ENCODE peak calls at places on chromosome 16, in four cellular contexts. One of them, this sample, is unnamed.
A peak's percentile ranks its signal among the peaks of the same experiment; 100 is the strongest.

GRCh38 chr16:30875881-30876791 is 17.7 kb downstream of the BCL7C start:
- DNase-seq in H1: no peak
- DNase-seq in GM12878: peak; percentile 67
- DNase-seq in K562: no peak
- DNase-seq in this sample: peak; percentile 26

GRCh38 chr16:30434852-30435251 is 5.0 kb upstream of the DCTPP1 start:
- DNase-seq in H1: no peak
- DNase-seq in GM12878: no peak
- DNase-seq in K562: no peak
- DNase-seq in this sample: no peak

GRCh38 chr16:31537362-31537921 is 9.7 kb downstream of the AHSP start:
- DNase-seq in H1: peak; percentile 45
- DNase-seq in GM12878: no peak
- DNase-seq in K562: no peak
- DNase-seq in this sample: no peak

GRCh38 chr16:82830944-82831343 is 204.2 kb downstream of the CDH13 start:
- DNase-seq in H1: no peak
- DNase-seq in GM12878: no peak
- DNase-seq in K562: no peak
- DNase-seq in this sample: no peak

GRCh38 chr16:79751785-79752184 is 151.2 kb upstream of the MAF start:
- DNase-seq in H1: no peak
- DNase-seq in GM12878: no peak
- DNase-seq in K562: no peak
- DNase-seq in this sample: no peak

GRCh38 chr16:72493681-72494415 is 321.9 kb upstream of the PMFBP1 start:
- DNase-seq in H1: no peak
- DNase-seq in GM12878: no peak
- DNase-seq in K562: no peak
- DNase-seq in this sample: peak; percentile 65

GRCh38 chr16:89912627-89913026 is 6.0 kb upstream of the MC1R start:
- DNase-seq in H1: no peak
- DNase-seq in GM12878: no peak
- DNase-seq in K562: no peak
- DNase-seq in this sample: no peak

GRCh38 chr16:19196871-19197270 is 28.8 kb downstream of the SYT17 start:
- DNase-seq in H1: no peak
- DNase-seq in GM12878: no peak
- DNase-seq in K562: no peak
- DNase-seq in this sample: no peak

GRCh38 chr16:3198334-3199072 is 10.5 kb downstream of the OR1F1 start:
- DNase-seq in H1: no peak
- DNase-seq in GM12878: no peak
- DNase-seq in K562: no peak
- DNase-seq in this sample: no peak

GRCh38 chr16:85555549-85556455 is 57.3 kb upstream of the GSE1 start:
- DNase-seq in H1: peak; percentile 49
- DNase-seq in GM12878: no peak
- DNase-seq in K562: peak; percentile 54
- DNase-seq in this sample: no peak

GRCh38 chr16:85458952-85459351 is 154.2 kb upstream of the GSE1 start:
- DNase-seq in H1: no peak
- DNase-seq in GM12878: no peak
- DNase-seq in K562: no peak
- DNase-seq in this sample: no peak

GRCh38 chr16:15477802-15478201 is 43.4 kb downstream of the BMERB1 start:
- DNase-seq in H1: no peak
- DNase-seq in GM12878: no peak
- DNase-seq in K562: no peak
- DNase-seq in this sample: peak; percentile 36
- TF ChIP-seq CHD1 in H1: no peak
- TF ChIP-seq CHD1 in GM12878: no peak
- TF ChIP-seq CHD1 in K562: no peak
- TF ChIP-seq CHD1 in this sample: no peak

GRCh38 chr16:27690604-27691003 is 140.7 kb downstream of the KATNIP start:
- DNase-seq in H1: peak; percentile 77
- DNase-seq in GM12878: no peak
- DNase-seq in K562: peak; percentile 71
- DNase-seq in this sample: peak; percentile 5
- TF ChIP-seq CHD1 in H1: no peak
- TF ChIP-seq CHD1 in GM12878: no peak
- TF ChIP-seq CHD1 in K562: no peak
- TF ChIP-seq CHD1 in this sample: no peak

GRCh38 chr16:81799138-81799504 is 20.0 kb downstream of the PLCG2 start:
- DNase-seq in H1: no peak
- DNase-seq in GM12878: no peak
- DNase-seq in K562: no peak
- DNase-seq in this sample: no peak

GRCh38 chr16:81796585-81797346 is 17.7 kb downstream of the PLCG2 start:
- DNase-seq in H1: no peak
- DNase-seq in GM12878: no peak
- DNase-seq in K562: no peak
- DNase-seq in this sample: no peak

GRCh38 chr16:81797443-81797842 is 18.4 kb downstream of the PLCG2 start:
- DNase-seq in H1: no peak
- DNase-seq in GM12878: peak; percentile 95
- DNase-seq in K562: no peak
- DNase-seq in this sample: no peak

GRCh38 chr16:81796035-81796434 is 16.9 kb downstream of the PLCG2 start:
- DNase-seq in H1: no peak
- DNase-seq in GM12878: no peak
- DNase-seq in K562: no peak
- DNase-seq in this sample: no peak

DNA sequence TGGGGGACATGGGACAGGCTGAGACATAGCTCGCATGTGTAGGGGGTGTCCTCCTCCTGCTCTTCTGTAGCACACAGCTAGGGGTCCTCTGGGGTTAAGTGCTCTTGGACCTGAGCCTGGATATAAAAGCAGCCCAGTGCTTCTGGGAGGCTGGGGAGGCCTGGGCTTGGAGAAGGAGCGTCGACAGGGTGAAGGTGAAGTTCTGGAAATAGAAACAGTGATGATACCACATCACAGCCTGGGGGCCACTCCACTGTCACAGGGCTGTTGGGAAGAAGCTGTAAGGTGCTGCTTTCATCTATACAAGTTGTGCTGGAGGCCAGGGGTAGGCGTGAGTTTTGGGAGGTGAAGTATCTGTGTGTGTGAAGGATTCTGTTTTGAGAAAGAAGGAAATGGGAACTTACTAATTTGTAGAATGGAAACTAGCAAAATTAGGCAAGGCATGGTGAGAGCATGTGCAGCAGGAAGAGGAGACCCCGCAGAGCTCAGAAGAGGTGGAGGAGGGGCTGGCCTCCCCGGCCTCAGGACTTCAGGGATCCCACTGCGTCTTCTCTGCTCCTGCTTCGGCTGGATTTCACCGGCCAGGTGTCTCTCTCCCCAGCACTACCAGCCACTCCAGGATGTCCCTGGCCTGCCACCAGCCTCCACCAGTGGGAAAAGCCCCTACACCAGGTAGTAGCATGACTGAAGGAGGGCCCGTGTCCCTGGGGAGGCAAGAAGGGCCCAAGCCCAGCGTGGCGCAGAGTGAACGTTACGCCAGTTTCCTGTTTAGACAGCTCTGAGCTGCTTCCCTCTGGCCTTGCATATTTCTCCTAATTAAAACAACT is 19.4 kb downstream of the PLCG2 start:
- DNase-seq in H1: no peak
- DNase-seq in GM12878: peak; percentile 97
- DNase-seq in K562: no peak
- DNase-seq in this sample: no peak
- TF ChIP-seq CHD1 in H1: no peak
- TF ChIP-seq CHD1 in GM12878: no peak
- TF ChIP-seq CHD1 in K562: no peak
- TF ChIP-seq CHD1 in this sample: no peak

GRCh38 chr16:68087688-68088087 is 2.5 kb downstream of the NFATC3 start:
- DNase-seq in H1: no peak
- DNase-seq in GM12878: no peak
- DNase-seq in K562: no peak
- DNase-seq in this sample: no peak

GRCh38 chr16:68084504-68085258 is 489 bp upstream of the NFATC3 start:
- DNase-seq in H1: peak; percentile 89
- DNase-seq in GM12878: peak; percentile 71
- DNase-seq in K562: peak; percentile 87
- DNase-seq in this sample: peak; percentile 61

GRCh38 chr16:68085259-68086071 is at the start of gene NFATC3:
- DNase-seq in H1: peak; percentile 97
- DNase-seq in GM12878: no peak
- DNase-seq in K562: peak; percentile 93
- DNase-seq in this sample: peak; percentile 94

GRCh38 chr16:68086860-68087268 is 1.7 kb downstream of the NFATC3 start:
- DNase-seq in H1: no peak
- DNase-seq in GM12878: no peak
- DNase-seq in K562: no peak
- DNase-seq in this sample: no peak

GRCh38 chr16:68086336-68086821 is 1.2 kb downstream of the NFATC3 start:
- DNase-seq in H1: no peak
- DNase-seq in GM12878: no peak
- DNase-seq in K562: no peak
- DNase-seq in this sample: peak; percentile 59
- TF ChIP-seq CHD1 in H1: no peak
- TF ChIP-seq CHD1 in GM12878: no peak
- TF ChIP-seq CHD1 in K562: no peak
- TF ChIP-seq CHD1 in this sample: no peak

GRCh38 chr16:78390828-78391227 is 291.4 kb downstream of the WWOX start:
- DNase-seq in H1: no peak
- DNase-seq in GM12878: no peak
- DNase-seq in K562: no peak
- DNase-seq in this sample: no peak

GRCh38 chr16:78386925-78387324 is 287.5 kb downstream of the WWOX start:
- DNase-seq in H1: no peak
- DNase-seq in GM12878: no peak
- DNase-seq in K562: no peak
- DNase-seq in this sample: no peak

GRCh38 chr16:78388920-78389564 is 289.6 kb downstream of the WWOX start:
- DNase-seq in H1: no peak
- DNase-seq in GM12878: no peak
- DNase-seq in K562: peak; percentile 19
- DNase-seq in this sample: no peak

GRCh38 chr16:78392585-78393195 is 293.2 kb downstream of the WWOX start:
- DNase-seq in H1: no peak
- DNase-seq in GM12878: no peak
- DNase-seq in K562: no peak
- DNase-seq in this sample: no peak

DNA sequence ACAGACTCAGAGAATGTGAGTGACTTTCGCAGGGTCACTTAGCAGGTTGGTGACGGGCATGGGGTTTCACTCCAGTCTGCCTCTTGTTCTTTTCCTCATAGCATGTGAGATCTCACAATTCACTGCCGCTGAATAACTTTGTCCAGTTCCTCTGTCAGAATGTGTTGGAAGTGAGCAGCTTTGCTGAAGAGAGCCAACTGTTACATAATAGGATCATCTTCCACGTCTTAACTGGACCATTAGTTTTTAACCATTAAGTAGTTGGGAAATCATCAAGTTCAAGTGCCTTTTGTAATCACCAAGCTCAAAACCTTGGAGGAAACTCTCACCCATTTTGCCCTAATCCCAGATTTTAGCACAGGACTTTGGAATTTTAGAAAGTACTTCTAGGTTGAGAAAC is 290.6 kb downstream of the WWOX start:
- DNase-seq in H1: no peak
- DNase-seq in GM12878: no peak
- DNase-seq in K562: no peak
- DNase-seq in this sample: no peak
- TF ChIP-seq CHD1 in H1: no peak
- TF ChIP-seq CHD1 in GM12878: no peak
- TF ChIP-seq CHD1 in K562: no peak
- TF ChIP-seq CHD1 in this sample: no peak

DNA sequence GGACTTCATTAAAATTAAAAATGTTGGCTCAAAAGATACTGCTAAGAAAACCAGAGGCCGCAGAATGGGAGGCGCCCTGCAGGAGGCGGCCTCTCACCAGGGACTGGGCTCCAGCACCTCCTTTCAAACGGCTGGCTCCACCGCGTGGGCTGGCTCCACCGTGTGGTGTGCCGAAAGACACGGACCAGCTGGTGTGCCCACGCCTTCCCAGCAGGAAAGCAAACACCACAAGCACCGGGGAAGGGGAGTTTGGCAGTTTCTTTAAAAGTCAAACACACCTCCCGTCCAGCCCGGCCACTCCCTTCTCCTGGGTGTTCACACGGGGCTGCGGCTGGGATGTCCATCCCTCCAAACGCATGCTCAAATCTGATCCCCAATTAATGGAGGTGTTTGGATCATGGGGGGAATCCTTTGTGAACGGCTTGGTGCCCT is 13.9 kb downstream of the HAGH start:
- DNase-seq in H1: no peak
- DNase-seq in GM12878: no peak
- DNase-seq in K562: peak; percentile 80
- DNase-seq in this sample: peak; percentile 85
- TF ChIP-seq CHD1 in H1: no peak
- TF ChIP-seq CHD1 in GM12878: no peak
- TF ChIP-seq CHD1 in K562: no peak
- TF ChIP-seq CHD1 in this sample: no peak

GRCh38 chr16:67702130-67702529 is 17.0 kb downstream of the GFOD2 start:
- DNase-seq in H1: no peak
- DNase-seq in GM12878: no peak
- DNase-seq in K562: no peak
- DNase-seq in this sample: no peak

GRCh38 chr16:67703626-67704025 is 15.5 kb downstream of the GFOD2 start:
- DNase-seq in H1: no peak
- DNase-seq in GM12878: no peak
- DNase-seq in K562: no peak
- DNase-seq in this sample: no peak

GRCh38 chr16:67701420-67701819 is 17.7 kb downstream of the GFOD2 start:
- DNase-seq in H1: no peak
- DNase-seq in GM12878: no peak
- DNase-seq in K562: no peak
- DNase-seq in this sample: no peak

GRCh38 chr16:67707210-67707609 is 11.9 kb downstream of the GFOD2 start:
- DNase-seq in H1: no peak
- DNase-seq in GM12878: no peak
- DNase-seq in K562: no peak
- DNase-seq in this sample: no peak

GRCh38 chr16:67704110-67704509 is 15.0 kb downstream of the GFOD2 start:
- DNase-seq in H1: no peak
- DNase-seq in GM12878: no peak
- DNase-seq in K562: no peak
- DNase-seq in this sample: no peak
- TF ChIP-seq CHD1 in H1: no peak
- TF ChIP-seq CHD1 in GM12878: no peak
- TF ChIP-seq CHD1 in K562: no peak
- TF ChIP-seq CHD1 in this sample: no peak

DNA sequence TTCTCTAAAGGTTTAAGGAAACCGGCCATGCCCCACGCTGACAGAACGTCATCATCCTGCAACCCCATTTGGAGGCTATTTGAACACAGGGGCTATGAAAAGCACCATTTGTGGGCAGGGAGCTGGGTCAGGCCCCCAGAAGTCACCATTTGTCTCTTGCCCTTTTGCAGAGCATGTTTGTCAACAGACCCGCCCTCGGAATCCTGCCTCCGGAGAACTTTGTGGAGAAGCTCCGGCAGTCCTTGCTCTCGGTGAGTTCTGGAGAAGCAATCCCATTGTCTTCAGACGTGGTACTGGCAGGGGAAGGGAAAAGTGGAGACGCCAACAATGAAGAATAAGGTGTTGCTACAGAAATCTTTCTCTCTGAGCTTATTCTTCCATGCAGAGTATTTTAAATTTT is 33.5 kb downstream of the TMEM186 start:
- DNase-seq in H1: no peak
- DNase-seq in GM12878: no peak
- DNase-seq in K562: no peak
- DNase-seq in this sample: no peak
- TF ChIP-seq CHD1 in H1: no peak
- TF ChIP-seq CHD1 in GM12878: no peak
- TF ChIP-seq CHD1 in K562: no peak
- TF ChIP-seq CHD1 in this sample: no peak